ENCODE peak calls at places on chromosomes 4 and X, in nine cellular contexts. S, Q, L, P, V, X, Y, F and J are unnamed samples.

GRCh38 chr4:123168812-123169211 is 227.8 kb upstream of the SPRY1 start:
- DNase-seq in F (no peak), P (no peak), L (no peak), Y (no peak), S (no peak), X (no peak), V (no peak), Q (no peak), J (no peak)

GRCh38 chr4:76546282-76547166 is 111.5 kb downstream of the SHROOM3 start:
- DNase-seq in Y (peak), X (no peak), S (no peak), L (no peak), P (no peak), V (no peak), Q (no peak), F (no peak), J (no peak)

GRCh38 chr4:31620476-31620875 is 900.3 kb downstream of the PCDH7 start:
- DNase-seq in L (no peak), Q (no peak), X (no peak), P (no peak), F (no peak), V (no peak), S (no peak), Y (no peak), J (no peak)

GRCh38 chr4:187171731-187172339 is 448.2 kb upstream of the FAT1 start:
- DNase-seq in X (no peak), Y (no peak), F (no peak), Q (no peak), V (no peak), S (no peak), L (no peak), P (no peak), J (no peak)

GRCh38 chr4:14743601-14744000 is 258.7 kb upstream of the CPEB2 start:
- DNase-seq in S (no peak), Y (no peak), X (no peak), F (no peak), V (no peak), Q (no peak), L (no peak), P (no peak), J (no peak)

GRCh38 chrX:124433186-124433585 is 86.8 kb downstream of the SH2D1A start:
- DNase-seq in Q (no peak), Y (no peak), X (no peak), L (no peak), F (no peak), P (no peak), S (no peak), V (no peak), J (no peak)

GRCh38 chrX:53481093-53481492 is 46.9 kb upstream of the HSD17B10 start:
- DNase-seq in V (no peak), L (no peak), F (no peak), Y (peak), S (no peak), X (no peak), Q (no peak), P (peak), J (no peak)

GRCh38 chr4:85717366-85717765 is 242.4 kb downstream of the ARHGAP24 start:
- DNase-seq in Y (no peak), V (no peak), P (no peak), Q (no peak), S (no peak), L (no peak), F (no peak), X (no peak), J (no peak)

GRCh38 chr4:37454263-37454800 is 209.8 kb downstream of the NWD2 start:
- DNase-seq in L (no peak), F (no peak), P (no peak), V (no peak), Y (no peak), X (no peak), Q (no peak), S (no peak), J (no peak)

GRCh38 chr4:107034091-107034698 is 1.9 kb downstream of the DKK2 start:
- DNase-seq in P (peak), X (no peak), S (peak), Q (peak), V (no peak), L (no peak), F (peak), Y (no peak), J (peak)

GRCh38 chr4:37661643-37662221 is 24.4 kb downstream of the RELL1 start:
- DNase-seq in F (no peak), S (no peak), Y (no peak), X (no peak), L (no peak), V (no peak), Q (no peak), P (no peak), J (no peak)

GRCh38 chr4:23993373-23993772 is 103.5 kb upstream of the PPARGC1A start:
- DNase-seq in L (no peak), V (no peak), X (no peak), S (no peak), P (no peak), Y (no peak), F (no peak), Q (no peak), J (no peak)

GRCh38 chr4:62087706-62088105 is 887.6 kb downstream of the ADGRL3 start:
- DNase-seq in X (no peak), F (no peak), P (no peak), L (no peak), S (no peak), Y (no peak), V (no peak), Q (no peak), J (no peak)

GRCh38 chr4:37483610-37484009 is 202.6 kb downstream of the RELL1 start:
- DNase-seq in L (no peak), V (no peak), P (no peak), Q (no peak), Y (no peak), F (no peak), S (no peak), X (no peak), J (no peak)

GRCh38 chr4:48585401-48585800 is 95.3 kb downstream of the ZAR1 start:
- DNase-seq in L (no peak), P (no peak), Y (no peak), Q (no peak), S (no peak), V (no peak), F (no peak), X (no peak), J (no peak)

GRCh38 chr4:76233534-76233933 is 18.0 kb upstream of the FAM47E start:
- DNase-seq in X (no peak), P (peak), V (no peak), L (no peak), S (no peak), Y (no peak), Q (no peak), F (no peak), J (no peak)

GRCh38 chr4:62275470-62275869 is 1075.3 kb downstream of the ADGRL3 start:
- DNase-seq in F (no peak), Q (no peak), Y (no peak), P (no peak), X (no peak), V (no peak), S (no peak), L (no peak), J (no peak)

GRCh38 chr4:112633477-112634235 is 3.1 kb downstream of the ZGRF1 start:
- DNase-seq in V (no peak), P (peak), L (no peak), S (no peak), Q (no peak), Y (no peak), X (no peak), F (no peak), J (no peak)

GRCh38 chr4:87387237-87387636 is 3.8 kb downstream of the HSD17B11 start:
- DNase-seq in X (no peak), V (no peak), Q (no peak), S (no peak), P (no peak), Y (no peak), L (no peak), F (no peak), J (no peak)

GRCh38 chr4:87391783-87392054 is 731 bp upstream of the HSD17B11 start:
- DNase-seq in L (no peak), S (no peak), Y (no peak), F (no peak), X (no peak), Q (no peak), P (no peak), V (no peak), J (no peak)

GRCh38 chr4:87392183-87392582 is 1.2 kb upstream of the HSD17B11 start:
- DNase-seq in Y (no peak), Q (no peak), P (no peak), F (no peak), V (no peak), L (no peak), S (no peak), X (no peak), J (no peak)

DNA sequence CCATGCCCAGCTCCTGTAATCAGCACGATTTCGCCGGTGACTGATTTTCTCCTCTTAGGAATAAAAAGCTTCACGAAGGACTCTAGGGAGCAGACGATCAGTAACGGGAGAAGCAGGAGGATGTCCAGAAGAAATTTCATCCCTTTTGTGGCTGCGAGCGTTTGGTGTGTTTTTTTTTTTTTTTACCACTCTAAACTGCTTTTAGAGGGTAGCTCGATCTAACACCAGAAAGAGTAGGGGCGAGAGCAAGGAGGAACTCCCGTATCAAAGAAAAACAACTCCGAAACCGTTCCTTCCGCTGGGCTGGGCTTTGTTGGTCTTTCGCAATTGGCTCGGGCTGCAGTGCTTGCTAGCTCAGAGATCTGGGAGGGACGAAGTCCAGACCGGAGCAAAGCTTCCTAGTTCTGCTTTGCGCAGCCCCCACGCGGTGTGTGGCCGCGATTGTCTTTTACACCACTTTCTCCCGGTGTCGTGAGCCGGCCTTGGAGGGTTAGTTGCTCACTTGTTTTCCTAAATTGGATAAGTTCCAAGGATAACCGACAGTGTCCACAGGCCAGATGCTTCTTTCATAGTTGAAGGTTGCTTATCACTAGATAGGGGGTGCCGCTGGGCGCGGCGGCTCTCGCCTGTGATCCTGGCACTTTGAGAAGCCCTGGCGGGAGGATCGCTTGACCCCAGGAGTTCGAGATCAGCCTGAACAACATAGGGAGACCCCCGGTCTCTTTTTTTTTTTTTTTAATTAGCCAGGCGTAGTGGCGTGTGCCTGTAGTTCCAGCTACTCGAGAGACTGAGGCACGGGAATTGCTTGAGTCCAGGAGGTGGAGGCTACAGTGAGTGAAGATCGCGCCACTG is at the start of gene HSD17B11:
- DNase-seq in S (peak), F (peak), V (peak), P (peak), Y (peak), X (peak), Q (peak), L (peak), J (peak)
- TF ChIP-seq POLR2A in S (no peak), F (peak), V (peak), P (peak), Y (no peak), X (no peak), Q (peak), L (peak), J (peak)

DNA sequence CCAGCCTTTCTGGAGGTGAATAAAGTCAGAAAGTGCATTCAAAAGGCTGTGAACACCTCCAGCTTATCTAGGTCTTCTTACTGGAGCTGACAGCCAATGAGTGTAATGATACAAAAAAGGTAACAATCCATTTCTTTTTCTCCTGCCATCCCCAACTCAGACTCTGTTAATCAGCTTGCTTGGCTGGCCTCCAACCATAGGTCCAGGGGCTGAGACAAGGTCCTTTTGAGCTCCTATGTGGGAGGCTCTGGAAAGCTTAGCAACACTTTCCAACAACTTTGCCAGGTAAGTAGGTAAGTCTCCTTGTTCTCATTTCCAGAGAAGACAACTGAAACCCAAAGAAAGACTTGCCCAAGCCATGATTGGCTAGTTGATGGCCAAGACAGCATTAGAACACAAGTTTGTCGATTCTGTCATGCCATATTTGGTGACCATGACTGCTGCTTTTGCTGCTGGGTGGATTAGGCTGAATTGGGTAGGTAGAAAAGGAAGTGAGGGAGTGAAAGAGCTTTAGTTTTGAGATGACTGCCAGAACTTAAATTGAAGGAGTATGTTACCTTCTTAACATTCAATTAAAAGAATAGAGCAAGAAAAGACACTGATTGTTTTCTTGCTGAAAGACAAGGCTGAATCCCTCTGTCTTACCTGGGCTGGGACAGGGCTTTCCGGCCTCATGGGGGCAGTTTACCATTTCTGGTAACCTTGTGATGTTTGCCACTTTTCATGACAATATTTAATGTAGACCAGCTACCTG is 22.8 kb downstream of the VSIG4 start:
- DNase-seq in P (peak), Q (no peak), L (no peak), V (no peak), F (no peak), X (no peak), S (no peak), Y (no peak), J (no peak)
- TF ChIP-seq POLR2A in P (no peak), Q (no peak), L (no peak), V (no peak), F (no peak), X (no peak), S (no peak), Y (no peak), J (no peak)

GRCh38 chr4:10283761-10284160 is 167.2 kb upstream of the WDR1 start:
- DNase-seq in V (no peak), F (no peak), P (no peak), Y (no peak), Q (no peak), X (no peak), L (no peak), S (no peak), J (no peak)
- TF ChIP-seq POLR2A in V (no peak), F (no peak), P (no peak), Y (no peak), Q (no peak), X (no peak), L (no peak), S (no peak), J (no peak)

DNA sequence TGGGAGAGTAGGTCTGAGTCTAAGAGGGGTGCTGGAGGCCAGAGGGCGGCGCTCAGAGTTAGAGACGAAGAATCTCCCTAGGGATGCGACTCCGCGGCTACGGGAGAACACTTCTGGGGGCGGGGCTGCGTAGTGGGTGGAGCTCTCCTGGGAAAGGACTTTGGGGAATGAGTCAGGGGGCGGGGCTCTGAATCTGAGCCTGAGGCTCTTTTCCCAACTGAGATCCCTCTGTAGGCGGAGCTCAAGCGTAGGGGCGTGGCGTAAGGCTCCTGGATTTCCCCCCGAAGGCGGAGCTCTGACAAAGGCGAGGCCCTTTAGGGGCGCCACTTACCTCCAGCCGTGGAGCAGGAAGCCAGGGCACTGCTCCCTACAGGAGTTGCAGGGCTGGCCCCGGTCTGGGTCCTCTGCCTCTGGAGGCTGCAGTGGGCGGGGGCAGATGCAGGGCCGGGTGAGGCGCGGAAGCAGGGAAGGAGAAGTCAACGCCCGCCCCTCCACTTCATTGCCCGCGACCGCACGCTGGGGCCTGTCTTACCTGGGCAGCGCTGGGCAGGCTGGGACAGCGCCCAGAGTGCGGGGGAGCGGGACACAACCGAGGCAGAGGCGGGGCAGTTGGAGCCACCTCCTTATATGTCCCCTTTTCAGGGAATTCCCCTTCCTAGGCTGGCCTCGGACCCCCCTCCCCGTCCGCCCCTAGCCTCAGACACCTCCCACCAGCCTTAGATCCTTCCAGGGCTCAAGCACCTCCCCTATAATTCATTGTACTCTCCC is 1.7 kb downstream of the PRICKLE3 start:
- DNase-seq in P (peak), S (peak), V (no peak), Q (peak), F (peak), X (peak), Y (peak), L (peak), J (peak)
- TF ChIP-seq POLR2A in P (no peak), S (no peak), V (peak), Q (no peak), F (no peak), X (no peak), Y (no peak), L (peak), J (peak)

GRCh38 chrX:68049466-68049865 is 383.8 kb downstream of the OPHN1 start:
- DNase-seq in Y (no peak), S (no peak), X (no peak), F (no peak), P (no peak), V (no peak), Q (no peak), L (no peak), J (no peak)
- TF ChIP-seq POLR2A in Y (no peak), S (no peak), X (no peak), F (no peak), P (no peak), V (no peak), Q (no peak), L (no peak), J (no peak)

DNA sequence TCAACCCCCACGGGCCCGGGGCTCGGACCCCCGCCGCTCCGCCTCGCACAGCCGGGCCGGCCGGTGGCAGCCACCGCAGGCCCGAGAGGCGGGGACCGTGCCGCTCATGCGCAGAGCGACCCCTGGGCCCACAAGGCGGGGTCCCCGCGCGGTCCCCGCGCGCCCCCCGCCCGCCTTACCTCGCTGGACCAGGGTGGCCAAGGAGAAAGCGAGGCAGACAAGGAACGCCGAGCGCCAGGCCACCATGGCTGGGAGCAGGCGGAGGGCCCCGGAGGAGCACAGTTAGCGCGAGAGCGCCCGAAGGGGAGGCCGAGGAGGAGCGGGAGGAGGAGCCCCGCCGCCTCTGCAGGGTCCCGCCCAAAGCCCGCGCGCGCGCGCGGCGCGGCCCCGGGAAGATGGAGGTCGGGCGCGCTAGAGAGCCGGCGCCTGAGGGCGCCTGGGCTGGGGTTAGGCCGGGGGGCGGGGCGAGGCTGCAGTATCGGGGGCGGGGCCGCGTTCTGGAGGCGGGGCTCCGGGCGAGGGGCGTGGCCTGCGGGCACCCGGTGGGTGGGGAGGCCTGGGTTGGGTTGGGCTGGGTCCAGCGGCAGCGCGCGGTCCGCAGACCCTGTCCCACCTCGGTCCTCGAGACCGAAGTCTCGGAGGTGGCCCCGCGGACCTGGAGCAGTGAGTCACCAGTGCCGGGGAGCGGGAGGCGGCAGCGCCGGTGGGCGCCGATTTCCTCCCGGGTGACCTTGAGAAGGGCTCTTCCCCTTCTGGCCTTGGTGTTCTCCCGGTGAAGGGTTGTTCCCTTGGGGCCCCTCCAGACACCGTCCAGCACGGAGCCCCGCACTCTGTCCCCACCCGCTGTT is at the start of gene CD99L2:
- DNase-seq in X (peak), S (peak), F (peak), V (peak), L (peak), Y (peak), Q (peak), P (peak), J (peak)
- TF ChIP-seq POLR2A in X (no peak), S (no peak), F (no peak), V (peak), L (no peak), Y (no peak), Q (no peak), P (peak), J (no peak)

DNA sequence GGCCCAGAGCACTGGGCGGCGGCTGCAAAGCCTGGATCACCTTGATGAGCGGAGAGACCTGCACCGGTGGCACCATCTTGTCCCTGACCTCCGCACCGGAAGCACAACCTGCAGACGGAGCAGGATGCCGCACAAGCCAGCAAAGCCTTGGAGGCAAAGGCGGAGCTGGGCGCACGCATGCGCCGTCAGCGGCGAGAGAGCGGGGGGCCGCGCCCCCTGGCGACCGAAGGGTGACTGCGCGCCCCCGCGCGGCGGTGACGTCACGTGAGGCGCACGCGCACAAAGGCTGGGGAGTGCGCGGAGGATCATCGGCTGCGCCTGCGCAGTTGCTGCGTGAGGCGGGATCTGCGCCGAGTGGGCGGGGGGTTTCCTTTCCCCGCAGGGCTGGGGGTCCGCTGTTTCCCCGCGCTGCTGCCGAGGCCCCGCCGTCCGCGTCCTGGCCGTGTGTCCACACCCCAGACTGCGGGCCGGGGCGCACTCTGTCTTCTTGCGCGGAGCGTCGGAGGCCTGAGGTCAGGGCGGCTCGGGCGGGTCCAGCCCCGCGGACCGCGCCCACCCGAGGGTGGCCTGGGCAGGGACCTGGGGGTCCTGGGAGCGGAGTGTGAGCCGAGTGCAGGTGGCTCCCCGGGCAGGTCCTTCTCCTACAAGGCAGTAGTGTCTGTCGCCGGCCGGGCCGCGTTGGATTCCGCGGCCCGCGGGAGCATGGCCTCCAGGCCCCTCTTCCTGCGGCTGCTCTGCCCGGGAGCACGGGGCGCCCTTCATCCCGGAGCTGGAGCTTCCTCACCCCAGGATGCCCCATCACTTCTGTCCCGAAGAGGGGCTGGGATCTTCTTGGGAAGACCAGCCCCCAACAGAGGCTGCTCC is at the start of the genes ATP5ME and MYL5:
- DNase-seq in P (peak), Y (peak), Q (peak), X (peak), F (peak), S (peak), L (peak), V (peak), J (peak)
- TF ChIP-seq POLR2A in P (peak), Y (no peak), Q (peak), X (no peak), F (peak), S (peak), L (peak), V (peak), J (peak)

GRCh38 chr4:1249148-1249730 is 309 bp upstream of the CTBP1 start:
- DNase-seq in F (peak), L (peak), V (no peak), X (no peak), Q (peak), S (peak), Y (peak), P (peak), J (peak)
- TF ChIP-seq POLR2A in F (no peak), L (no peak), V (peak), X (no peak), Q (peak), S (no peak), Y (no peak), P (peak), J (no peak)